ENCODE peak calls at places on chromosomes 7 and 10, in six cellular contexts. L is H9, J is IMR-90, S is H1, D is mesenchymal stem cell, W is neuronal stem cell. E is an unnamed sample.

GRCh38 chr7:132560825-132561529 is 15.3 kb downstream of the PLXNA4 start:
- DNase-seq in D (no peak), W (no peak), S (no peak), J (no peak), L (no peak), E (no peak)

GRCh38 chr10:97647556-97647955 is 7.1 kb downstream of the PI4K2A start:
- DNase-seq in W (no peak), J (peak), L (no peak), D (peak), S (no peak), E (no peak)

GRCh38 chr7:78178319-78178718 is 379.7 kb downstream of the PHTF2 start:
- DNase-seq in S (no peak), J (peak), W (no peak), L (no peak), D (peak), E (no peak)

GRCh38 chr7:112118581-112119566 is 87.3 kb downstream of the DOCK4 start:
- DNase-seq in J (no peak), W (no peak), L (no peak), D (no peak), S (no peak), E (no peak)

GRCh38 chr7:27921081-27921836 is 181.3 kb downstream of the TAX1BP1 start:
- DNase-seq in S (peak), W (peak), L (no peak), D (peak), J (peak), E (peak)

GRCh38 chr7:47259682-47260081 is 322.2 kb downstream of the TNS3 start:
- DNase-seq in L (no peak), J (no peak), S (no peak), D (no peak), W (no peak), E (no peak)

GRCh38 chr10:110857265-110858158 is 14.2 kb upstream of the PDCD4 start:
- DNase-seq in L (no peak), S (no peak), J (peak), D (peak), W (no peak), E (peak)

GRCh38 chr10:100350914-100351485 is 4.0 kb downstream of the SCD start:
- DNase-seq in L (no peak), S (no peak), D (no peak), W (no peak), J (no peak), E (no peak)

GRCh38 chr7:132171130-132171576 is 405.1 kb downstream of the PLXNA4 start:
- DNase-seq in W (no peak), L (no peak), J (no peak), S (no peak), D (no peak), E (peak)

GRCh38 chr7:82755705-82756551 is 312.4 kb upstream of the CACNA2D1 start:
- DNase-seq in S (no peak), D (peak), W (no peak), L (no peak), J (peak), E (peak)

GRCh38 chr7:74254858-74255379 is 720 bp upstream of the RFC2 start:
- DNase-seq in D (no peak), L (no peak), J (no peak), W (no peak), S (no peak), E (no peak)

GRCh38 chr7:39580150-39580874 is 14.1 kb downstream of the YAE1 start:
- DNase-seq in S (peak), D (peak), L (peak), J (peak), W (peak), E (peak)

GRCh38 chr10:96719850-96720421 is 378 bp downstream of the PIK3AP1 start:
- DNase-seq in D (no peak), L (peak), W (peak), J (no peak), S (peak), E (peak)

GRCh38 chr7:17989546-17989945 is 38.1 kb downstream of the PRPS1L1 start:
- DNase-seq in S (no peak), W (no peak), L (no peak), D (peak), J (peak), E (peak)

GRCh38 chr10:100442548-100442947 is 20.3 kb upstream of the WNT8B start:
- DNase-seq in L (no peak), W (no peak), S (no peak), J (no peak), D (no peak), E (peak)

GRCh38 chr7:36128448-36129047 is 24.5 kb upstream of the EEPD1 start:
- DNase-seq in L (peak), D (peak), J (peak), W (no peak), S (no peak), E (peak)

GRCh38 chr10:132410056-132410778 is 13.2 kb downstream of the PWWP2B start:
- DNase-seq in J (no peak), W (no peak), L (no peak), D (no peak), S (no peak), E (no peak)

GRCh38 chr7:129741011-129741410 is 129.5 kb downstream of the NRF1 start:
- DNase-seq in D (no peak), W (no peak), L (no peak), S (no peak), J (no peak), E (no peak)

GRCh38 chr10:123309740-123310139 is 155.5 kb downstream of the BUB3 start:
- DNase-seq in D (no peak), J (no peak), W (no peak), S (no peak), L (no peak), E (no peak)

GRCh38 chr7:78783179-78783962 is 670.1 kb downstream of the MAGI2 start:
- DNase-seq in D (no peak), J (no peak), S (no peak), W (no peak), L (no peak), E (no peak)

GRCh38 chr7:111980721-111981120 is 225.5 kb downstream of the DOCK4 start:
- DNase-seq in D (no peak), L (no peak), J (no peak), W (no peak), S (no peak), E (no peak)

GRCh38 chr10:99681553-99681952 is 22.2 kb downstream of the ENTPD7 start:
- DNase-seq in J (peak), S (no peak), D (no peak), L (no peak), W (no peak), E (no peak)

GRCh38 chr7:135792334-135792733 is 43.7 kb upstream of the FAM180A start:
- DNase-seq in J (no peak), L (no peak), D (no peak), S (no peak), W (no peak), E (no peak)

GRCh38 chr10:30028006-30028441 is 31.4 kb downstream of the JCAD start:
- DNase-seq in L (no peak), D (no peak), J (no peak), S (no peak), W (no peak), E (no peak)

GRCh38 chr7:1055084-1055450 is 10.7 kb downstream of the GPR146 start:
- DNase-seq in W (no peak), S (no peak), L (no peak), J (peak), D (no peak), E (peak)

GRCh38 chr7:129169171-129169643 is 19.2 kb upstream of the SMO start:
- DNase-seq in L (peak), J (no peak), S (no peak), W (peak), D (peak), E (no peak)

GRCh38 chr10:132151286-132151950 is 35.3 kb upstream of the DPYSL4 start:
- DNase-seq in W (no peak), J (no peak), S (no peak), D (no peak), L (no peak), E (no peak)

GRCh38 chr10:19195698-19196097 is 147.1 kb downstream of the MALRD1 start:
- DNase-seq in D (no peak), J (no peak), W (no peak), L (no peak), S (no peak), E (no peak)

GRCh38 chr7:78346824-78347223 is 548.3 kb downstream of the PHTF2 start:
- DNase-seq in W (no peak), D (no peak), S (no peak), J (no peak), L (no peak), E (no peak)

GRCh38 chr10:49187950-49188761 is at the start of gene TMEM273:
- DNase-seq in J (no peak), S (no peak), L (no peak), W (no peak), D (no peak), E (peak)

GRCh38 chr10:22693371-22693784 is 21.0 kb downstream of the PIP4K2A start:
- DNase-seq in S (no peak), W (no peak), D (peak), L (no peak), J (peak), E (no peak)

GRCh38 chr7:100768784-100769183 is 35.4 kb downstream of the ZAN start:
- DNase-seq in S (no peak), L (no peak), J (no peak), D (no peak), W (no peak), E (no peak)
- H2AK5ac ChIP-seq in S (no peak), L (no peak), J (no peak), D (no peak), W (peak), E (no peak)

GRCh38 chr7:105163718-105164117 is 149.7 kb downstream of the KMT2E start:
- DNase-seq in L (no peak), D (no peak), W (no peak), J (no peak), S (no peak), E (no peak)
- H4K91ac ChIP-seq in L (no peak), D (no peak), W (no peak), J (no peak), S (no peak), E (no peak)

DNA sequence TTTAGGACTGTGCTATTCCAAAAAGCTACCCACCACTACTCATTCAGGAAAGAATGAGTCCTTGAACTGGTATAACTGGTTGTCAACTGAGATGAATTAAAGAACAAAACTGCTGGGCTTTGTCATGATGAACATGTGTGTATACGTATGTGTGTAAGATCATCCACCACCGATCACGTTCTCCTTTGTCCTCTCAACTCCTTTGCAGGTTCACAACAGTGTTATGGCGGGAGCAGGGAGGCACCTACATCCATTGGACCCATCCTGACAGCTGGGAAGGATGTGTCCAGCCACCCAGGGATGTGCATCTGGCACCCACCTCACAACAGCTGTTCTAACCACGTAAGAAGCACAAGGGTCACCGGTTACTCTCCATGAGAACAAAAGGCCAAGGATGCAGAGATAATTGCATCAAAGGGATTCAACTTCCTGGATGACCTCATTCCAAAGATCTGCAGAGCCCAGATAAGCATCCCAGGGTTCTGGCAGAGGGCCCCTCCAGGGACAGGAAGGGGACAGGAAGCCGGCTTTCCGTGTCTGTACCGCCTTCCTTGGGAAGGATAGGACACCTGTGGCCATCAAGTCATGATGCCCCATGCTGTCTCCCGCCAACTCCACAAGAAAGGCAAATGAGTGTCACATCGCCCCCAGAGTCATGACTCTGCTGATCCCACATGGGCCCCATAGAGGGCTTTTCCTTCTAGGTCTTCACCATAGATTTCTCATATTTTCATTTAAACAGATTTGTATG is 66.1 kb downstream of the STEAP1B start:
- DNase-seq in L (peak), D (no peak), S (peak), W (no peak), J (peak), E (peak)
- H2AK5ac ChIP-seq in L (peak), D (no peak), S (peak), W (peak), J (no peak), E (no peak)

DNA sequence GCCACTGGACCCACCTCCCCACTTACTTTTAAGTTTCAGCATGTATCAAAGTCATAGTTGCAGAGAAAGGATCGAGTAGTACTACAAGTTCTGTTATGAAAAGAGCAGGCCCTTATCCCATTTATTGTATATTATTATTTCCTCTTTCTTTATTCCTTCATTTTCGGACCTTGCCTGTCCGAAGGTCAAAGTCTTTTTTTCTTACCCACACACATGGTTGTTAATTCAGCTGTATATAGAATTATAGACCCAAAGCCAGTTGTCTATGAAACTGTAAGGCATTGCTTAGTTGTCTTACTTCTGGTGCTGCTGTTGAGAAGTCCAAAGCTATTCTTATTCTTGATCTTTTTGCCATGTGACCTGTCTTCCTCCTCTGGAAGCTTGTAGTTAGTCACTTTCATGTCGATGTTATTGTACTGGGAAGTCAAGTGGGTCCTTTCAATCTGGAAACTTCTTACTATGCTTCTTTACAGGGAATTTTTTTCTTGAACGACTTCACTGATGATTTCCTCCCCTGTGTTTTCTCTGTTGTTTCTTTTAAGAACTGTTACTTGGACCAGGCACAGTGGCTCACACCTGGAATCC is 8.3 kb downstream of the NUDT5 start:
- DNase-seq in D (no peak), L (no peak), S (no peak), J (no peak), W (no peak), E (no peak)
- H4K91ac ChIP-seq in D (no peak), L (no peak), S (no peak), J (no peak), W (no peak), E (no peak)

GRCh38 chr7:22584179-22584578 is 84.2 kb upstream of the STEAP1B start:
- DNase-seq in J (no peak), L (no peak), D (peak), S (no peak), W (no peak), E (no peak)

GRCh38 chr7:22586101-22586805 is 86.3 kb upstream of the STEAP1B start:
- DNase-seq in W (no peak), S (no peak), D (peak), L (no peak), J (no peak), E (no peak)

GRCh38 chr7:22581099-22581498 is 81.1 kb upstream of the STEAP1B start:
- DNase-seq in S (no peak), L (no peak), J (no peak), W (no peak), D (no peak), E (no peak)

GRCh38 chr7:22579961-22580360 is 80.0 kb upstream of the STEAP1B start:
- DNase-seq in L (no peak), S (no peak), W (no peak), J (no peak), D (no peak), E (no peak)

DNA sequence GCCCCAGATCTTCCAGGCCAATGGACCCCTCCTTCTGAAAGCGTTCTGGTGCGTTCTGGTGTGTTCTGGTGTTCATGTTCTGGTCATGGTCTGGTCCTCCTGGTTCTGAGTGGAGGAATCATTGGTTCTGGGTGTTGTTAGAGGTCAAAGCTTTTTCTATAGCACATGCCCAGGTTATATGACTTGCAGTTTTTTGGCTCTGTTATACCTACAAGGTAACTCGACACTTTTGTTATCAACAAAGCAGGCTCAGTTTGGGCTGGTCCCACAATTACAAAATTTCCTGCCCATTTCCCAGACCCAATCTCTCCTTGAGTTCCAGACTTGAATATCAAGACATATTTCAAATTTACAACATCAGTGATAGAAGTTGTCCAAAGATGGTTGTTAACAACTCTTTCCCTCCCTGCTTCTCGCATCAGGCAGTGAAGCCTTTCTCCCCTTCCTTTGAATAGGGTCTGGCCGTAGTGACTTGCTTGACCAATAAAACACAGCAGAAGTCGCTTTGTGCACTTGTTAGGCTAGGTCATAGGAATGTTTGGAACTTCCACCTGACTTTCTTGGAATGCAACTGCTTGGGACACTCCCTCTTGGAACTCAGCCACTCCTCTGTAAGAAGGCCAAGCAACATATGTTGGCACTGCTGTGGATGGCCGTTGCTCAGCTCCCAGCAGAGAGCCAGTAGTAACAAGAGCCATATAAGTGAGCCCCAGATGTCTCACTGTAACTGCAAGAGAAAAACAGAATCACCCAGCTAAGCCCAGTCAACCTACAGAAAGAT is 83.1 kb upstream of the STEAP1B start:
- DNase-seq in W (no peak), J (peak), L (peak), D (peak), S (no peak), E (no peak)
- H2AK5ac ChIP-seq in W (no peak), J (peak), L (no peak), D (peak), S (peak), E (peak)

GRCh38 chr10:94349327-94349726 is 13.4 kb downstream of the NOC3L start:
- DNase-seq in L (no peak), W (no peak), D (peak), J (no peak), S (no peak), E (no peak)

GRCh38 chr10:94355841-94356240 is 6.9 kb downstream of the NOC3L start:
- DNase-seq in J (no peak), S (no peak), L (no peak), W (no peak), D (no peak), E (no peak)

DNA sequence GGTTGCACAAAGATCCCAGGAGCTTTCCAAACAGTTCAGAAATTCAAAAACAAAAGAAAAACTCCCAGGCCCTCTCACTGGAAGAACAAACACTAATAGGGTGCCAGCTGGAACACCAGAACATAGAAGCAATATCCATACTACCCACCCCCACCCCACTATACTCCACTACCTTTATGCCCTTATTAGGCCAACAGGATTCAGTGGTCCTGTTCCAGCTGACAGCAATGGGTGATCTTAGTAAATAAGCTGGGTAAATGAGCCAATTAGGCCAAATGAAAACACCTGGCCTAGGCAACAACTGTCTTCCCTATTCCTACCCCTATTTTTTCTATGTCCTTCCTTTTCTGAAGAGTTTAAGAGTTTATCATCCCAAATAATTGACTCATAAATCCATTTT is 11.7 kb downstream of the NOC3L start:
- DNase-seq in S (no peak), D (no peak), L (no peak), J (no peak), W (no peak), E (no peak)
- H4K91ac ChIP-seq in S (no peak), D (no peak), L (no peak), J (no peak), W (no peak), E (no peak)

GRCh38 chr7:11548532-11548931 is 283.5 kb downstream of the THSD7A start:
- DNase-seq in S (no peak), W (no peak), D (peak), L (no peak), J (no peak), E (no peak)
- H2AK5ac ChIP-seq in S (no peak), W (no peak), D (no peak), L (no peak), J (no peak), E (no peak)